ENCODE peak calls at places on chromosomes 12 and 14, in nine cellular contexts. U, W, M, Q, N, E, I, D and P are unnamed samples.

GRCh38 chr12:111448831-111449790 is 43.4 kb downstream of the SH2B3 start:
- DNase-seq in U (peak), W (no peak), M (peak), Q (no peak), N (no peak), E (no peak), I (no peak), D (peak), P (no peak)

GRCh38 chr14:95727084-95727700 is 13.3 kb upstream of the TCL1A start:
- DNase-seq in U (no peak), W (no peak), M (no peak), Q (no peak), N (no peak), E (no peak), I (no peak), D (no peak), P (no peak)

GRCh38 chr12:92745874-92746553 is 43.2 kb downstream of the PLEKHG7 start:
- DNase-seq in U (peak), W (peak), M (no peak), Q (no peak), N (peak), E (no peak), I (no peak), D (peak), P (peak)

GRCh38 chr14:36096090-36096489 is 80.4 kb downstream of the PTCSC3 start:
- DNase-seq in U (no peak), W (no peak), M (no peak), Q (no peak), N (no peak), E (no peak), I (no peak), D (no peak), P (no peak)

GRCh38 chr12:25698782-25699181 is 145.7 kb upstream of the LMNTD1 start:
- DNase-seq in U (no peak), W (no peak), M (no peak), Q (no peak), N (no peak), E (no peak), I (no peak), D (no peak), P (no peak)

GRCh38 chr14:34650786-34651584 is 21.0 kb upstream of the SNX6 start:
- DNase-seq in U (peak), W (no peak), M (no peak), Q (no peak), N (no peak), E (no peak), I (no peak), D (peak), P (peak)

GRCh38 chr12:105736498-105736897 is 402.3 kb downstream of the NUAK1 start:
- DNase-seq in U (no peak), W (no peak), M (no peak), Q (no peak), N (no peak), E (no peak), I (no peak), D (no peak), P (no peak)

GRCh38 chr14:99945732-99946651 is 119.2 kb upstream of the EVL start:
- DNase-seq in U (no peak), W (no peak), M (peak), Q (no peak), N (no peak), E (no peak), I (no peak), D (no peak), P (no peak)

GRCh38 chr14:60090864-60091519 is 731 bp upstream of the PCNX4 start:
- DNase-seq in U (no peak), W (peak), M (peak), Q (no peak), N (peak), E (peak), I (peak), D (peak), P (no peak)

GRCh38 chr14:101809671-101810514 is 48.4 kb downstream of the PPP2R5C start:
- DNase-seq in U (peak), W (peak), M (peak), Q (peak), N (peak), E (peak), I (peak), D (peak), P (peak)

GRCh38 chr12:102833687-102834435 is 83.2 kb downstream of the PAH start:
- DNase-seq in U (no peak), W (peak), M (peak), Q (no peak), N (no peak), E (no peak), I (no peak), D (no peak), P (no peak)

GRCh38 chr14:58272589-58273372 is 25.6 kb upstream of the ARID4A start:
- DNase-seq in U (no peak), W (no peak), M (peak), Q (no peak), N (no peak), E (no peak), I (no peak), D (peak), P (no peak)
- TF ChIP-seq POLR2A in U (no peak), W (no peak), M (no peak), Q (no peak), N (no peak), E (no peak), I (no peak), D (no peak), P (no peak)

DNA sequence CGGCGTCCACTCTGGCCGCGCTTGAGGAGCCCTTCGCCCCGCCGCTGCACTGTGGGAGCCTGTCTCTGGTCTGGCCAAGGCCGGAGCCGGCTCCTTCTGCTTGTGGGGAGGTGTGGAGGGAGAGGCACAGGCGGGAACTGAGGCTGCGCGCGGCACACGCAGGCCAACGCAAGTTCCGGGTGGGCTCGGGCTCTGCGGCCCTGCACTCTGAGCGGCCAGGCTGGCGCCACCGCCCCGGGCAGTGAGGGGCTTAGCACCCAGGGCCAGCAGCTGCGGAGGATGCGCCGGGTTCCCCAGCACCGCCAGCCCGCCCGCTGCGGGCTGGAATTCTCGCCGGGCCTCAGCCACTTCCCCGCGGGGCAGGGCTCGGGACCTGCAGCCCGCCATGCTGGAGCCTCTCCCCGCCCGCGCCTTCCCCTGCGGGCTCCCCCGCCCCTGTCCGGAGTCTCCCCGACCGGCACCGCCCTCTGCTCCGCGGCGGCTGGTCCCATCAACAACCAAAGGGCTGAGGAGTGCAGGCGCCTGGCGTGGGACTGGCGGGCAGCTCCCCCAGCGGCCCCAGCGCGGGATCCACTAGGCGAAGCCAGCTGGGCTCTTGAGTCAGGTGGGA is 921.2 kb upstream of the FOXG1 start:
- DNase-seq in U (no peak), W (no peak), M (no peak), Q (peak), N (peak), E (no peak), I (no peak), D (no peak), P (no peak)
- TF ChIP-seq POLR2A in U (no peak), W (no peak), M (no peak), Q (no peak), N (no peak), E (no peak), I (no peak), D (no peak), P (no peak)

DNA sequence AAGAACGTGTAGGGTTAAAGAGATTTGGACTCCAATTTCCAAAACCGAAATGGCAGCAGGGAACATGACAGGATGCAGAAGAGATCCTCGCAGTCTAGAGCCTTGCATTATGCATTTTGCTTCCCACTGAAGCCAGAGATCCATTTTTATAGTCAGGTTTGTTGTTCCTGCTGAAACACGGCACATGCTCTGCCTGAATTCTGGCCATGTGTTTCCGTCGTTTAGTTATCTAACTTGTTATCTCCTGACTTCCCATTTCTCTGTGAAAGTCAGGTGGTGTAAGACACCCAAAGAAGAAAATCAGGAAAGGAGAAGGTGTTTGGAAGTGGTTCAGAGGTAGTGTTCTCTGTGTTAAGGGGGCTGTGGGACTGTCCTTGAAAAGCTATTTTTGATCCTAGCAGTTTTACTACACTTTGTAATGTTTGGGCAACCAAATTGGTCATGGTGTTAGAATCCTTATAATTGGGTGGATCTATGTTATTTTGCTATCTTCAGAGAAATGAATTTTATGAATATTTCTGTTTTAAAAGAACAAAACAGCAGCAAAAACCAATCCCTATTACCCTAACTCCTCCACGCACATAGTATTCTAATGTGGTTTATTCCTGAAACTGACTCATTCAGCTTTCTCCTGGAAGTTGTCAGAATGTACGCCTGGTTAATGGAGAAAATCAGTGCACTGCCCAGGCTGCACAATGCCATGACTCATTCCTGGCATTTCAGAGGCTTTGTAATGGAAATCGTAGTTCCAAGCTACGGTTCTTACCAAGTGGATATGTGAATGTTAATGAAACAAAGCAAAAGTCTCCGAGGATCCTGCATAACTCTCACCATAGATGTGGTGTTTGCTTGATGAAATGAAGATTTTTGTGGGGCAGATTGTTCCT is 110.1 kb downstream of the SAMD4A start:
- DNase-seq in U (no peak), W (no peak), M (no peak), Q (no peak), N (no peak), E (no peak), I (no peak), D (peak), P (peak)
- TF ChIP-seq POLR2A in U (no peak), W (no peak), M (no peak), Q (no peak), N (no peak), E (no peak), I (no peak), D (no peak), P (no peak)

GRCh38 chr14:69191340-69192111 is at the start of gene EXD2:
- DNase-seq in U (peak), W (peak), M (peak), Q (peak), N (peak), E (peak), I (peak), D (peak), P (peak)
- TF ChIP-seq POLR2A in U (no peak), W (peak), M (no peak), Q (no peak), N (no peak), E (peak), I (peak), D (no peak), P (peak)

GRCh38 chr12:123367511-123367910 is 2.9 kb upstream of the SBNO1 start:
- DNase-seq in U (no peak), W (peak), M (no peak), Q (no peak), N (no peak), E (no peak), I (no peak), D (no peak), P (no peak)

GRCh38 chr12:123365141-123365917 is 682 bp upstream of the SBNO1 start:
- DNase-seq in U (peak), W (peak), M (peak), Q (peak), N (peak), E (peak), I (peak), D (peak), P (peak)

GRCh38 chr12:123363385-123363742 is 1.3 kb downstream of the SBNO1 start:
- DNase-seq in U (no peak), W (no peak), M (no peak), Q (no peak), N (no peak), E (no peak), I (no peak), D (no peak), P (no peak)

GRCh38 chr12:123364532-123365140 is at the start of gene SBNO1:
- DNase-seq in U (peak), W (peak), M (peak), Q (peak), N (peak), E (peak), I (peak), D (no peak), P (peak)

DNA sequence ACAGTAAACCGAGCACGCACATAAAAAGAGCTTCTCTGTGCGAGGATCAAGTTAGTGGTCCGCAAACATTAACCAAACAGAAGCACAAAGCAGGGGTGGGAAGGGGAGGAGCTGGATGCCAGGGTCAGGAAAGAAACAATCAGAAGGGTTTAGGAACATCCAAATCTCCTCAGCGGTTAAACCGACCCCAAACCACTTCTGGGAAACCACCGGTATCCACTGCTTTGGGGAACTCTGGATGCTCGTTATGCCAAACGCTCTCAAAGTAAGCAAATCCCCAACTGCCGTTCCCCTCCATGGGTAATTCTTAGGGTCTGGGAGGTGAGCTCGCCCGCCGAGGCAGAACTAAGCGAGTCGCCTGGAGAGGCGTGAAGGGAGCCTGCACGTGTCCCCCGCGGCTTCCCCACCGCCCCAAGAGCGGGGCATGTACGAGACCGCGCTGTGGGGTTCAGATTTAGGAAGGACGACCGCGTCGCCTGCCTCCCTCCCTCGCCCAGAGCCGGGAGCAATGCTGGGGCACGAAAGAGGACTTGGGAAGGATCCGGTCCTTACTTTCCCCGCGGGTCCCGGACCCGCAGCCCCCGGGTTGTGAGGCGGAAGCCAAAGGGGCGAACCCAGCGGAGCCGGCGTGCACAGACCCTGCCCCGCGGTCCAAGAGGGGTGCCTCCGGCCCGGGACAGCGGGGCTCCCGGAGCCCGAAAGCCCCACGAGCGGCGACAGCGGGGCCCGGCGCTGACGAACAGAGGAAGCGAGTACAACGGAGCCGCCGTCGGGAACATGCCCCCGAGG is 710 bp downstream of the SBNO1 start:
- DNase-seq in U (peak), W (peak), M (peak), Q (peak), N (peak), E (no peak), I (peak), D (peak), P (peak)
- TF ChIP-seq POLR2A in U (no peak), W (no peak), M (no peak), Q (no peak), N (no peak), E (no peak), I (no peak), D (no peak), P (no peak)

GRCh38 chr12:117178301-117178700 is 12.0 kb downstream of the FBXO21 start:
- DNase-seq in U (peak), W (peak), M (no peak), Q (no peak), N (no peak), E (no peak), I (no peak), D (no peak), P (no peak)
- TF ChIP-seq POLR2A in U (no peak), W (no peak), M (no peak), Q (no peak), N (no peak), E (no peak), I (no peak), D (no peak), P (no peak)